ENCODE peak calls at places on chromosomes 7 and 10, in four cellular contexts. Y is brain microvascular endothelial cell, L is WTC11, A is uterus. G is an unnamed sample.

GRCh38 chr10:117094856-117095255 is 43.2 kb downstream of the VAX1 start:
- DNase-seq in A (no peak), L (no peak), Y (no peak), G (no peak)

GRCh38 chr10:62640386-62640785 is 164.1 kb upstream of the ADO start:
- DNase-seq in Y (no peak), A (no peak), L (no peak), G (no peak)

GRCh38 chr7:1961776-1962276 is 270.9 kb downstream of the MAD1L1 start:
- DNase-seq in L (no peak), Y (peak), A (no peak), G (no peak)

GRCh38 chr7:1085266-1085665 is 2.6 kb upstream of the GPER1 start:
- DNase-seq in A (no peak), Y (no peak), L (no peak), G (no peak)

GRCh38 chr10:103560886-103561285 is 67.4 kb downstream of the NEURL1 start:
- DNase-seq in A (no peak), Y (no peak), L (no peak), G (no peak)

GRCh38 chr7:155836216-155837125 is 24.2 kb upstream of the SHH start:
- DNase-seq in L (no peak), Y (no peak), A (no peak), G (no peak)

GRCh38 chr7:124460555-124460954 is 305.0 kb downstream of the GPR37 start:
- DNase-seq in A (no peak), L (no peak), Y (no peak), G (no peak)

GRCh38 chr10:118635674-118636402 is 40.4 kb upstream of the PRLHR start:
- DNase-seq in A (no peak), L (peak), Y (no peak), G (no peak)

GRCh38 chr7:116182023-116182422 is 28.3 kb upstream of the TES start:
- DNase-seq in Y (no peak), L (peak), A (no peak), G (no peak)

GRCh38 chr7:5492249-5493020 is 68.8 kb upstream of the TNRC18 start:
- DNase-seq in A (no peak), Y (no peak), L (peak), G (no peak)

GRCh38 chr10:83075395-83076072 is 1063.8 kb upstream of the GHITM start:
- DNase-seq in A (no peak), L (no peak), Y (no peak), G (no peak)

GRCh38 chr10:122486396-122487080 is 25.2 kb downstream of the HTRA1 start:
- DNase-seq in Y (no peak), A (no peak), L (no peak), G (no peak)

GRCh38 chr10:122481296-122482056 is 20.1 kb downstream of the HTRA1 start:
- DNase-seq in A (no peak), L (no peak), Y (no peak), G (no peak)

GRCh38 chr10:122487231-122487765 is 25.9 kb downstream of the HTRA1 start:
- DNase-seq in L (no peak), A (no peak), Y (no peak), G (no peak)

GRCh38 chr10:122485670-122486069 is 24.3 kb downstream of the HTRA1 start:
- DNase-seq in A (peak), Y (no peak), L (no peak), G (no peak)

DNA sequence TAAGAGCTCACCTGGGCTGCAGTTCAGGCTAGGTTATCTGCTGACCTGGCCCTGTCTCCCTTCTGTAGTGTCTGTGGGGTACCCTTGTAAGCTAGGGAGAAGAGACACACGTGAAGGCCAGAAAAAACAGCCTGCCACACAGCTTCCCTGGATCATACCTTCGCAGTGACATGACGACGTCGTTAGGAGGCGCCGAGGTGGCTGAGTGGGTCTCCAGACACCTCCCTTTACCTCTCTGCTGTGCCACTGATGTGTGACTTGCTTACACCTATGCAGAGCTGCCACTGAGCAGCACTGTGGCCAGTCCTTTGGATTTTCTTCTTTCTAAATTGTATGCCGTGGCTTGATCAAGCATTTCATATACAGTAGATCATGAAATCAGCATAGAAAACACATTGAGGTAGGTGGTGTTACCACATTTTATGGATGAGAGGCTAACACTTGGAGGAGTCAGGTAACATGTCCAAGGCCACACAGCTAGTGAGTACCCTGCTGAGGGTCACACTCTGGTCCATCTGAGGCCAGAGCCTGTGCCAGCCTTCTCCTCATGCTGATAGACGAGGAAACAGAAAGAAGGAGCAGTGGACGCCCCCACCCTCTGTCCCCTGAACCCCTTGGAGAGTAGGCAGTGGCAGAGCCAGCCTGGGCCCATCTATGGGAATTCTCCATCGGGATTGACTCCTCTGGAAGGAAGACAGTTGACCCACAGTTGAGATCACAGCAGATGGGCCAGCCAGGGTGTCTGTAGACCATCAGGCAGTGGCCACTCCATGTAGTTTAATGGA is 23.1 kb downstream of the HTRA1 start:
- DNase-seq in A (no peak), Y (no peak), L (no peak), G (no peak)
- TF ChIP-seq CTCF in A (no peak), Y (no peak), L (no peak), G (no peak)

DNA sequence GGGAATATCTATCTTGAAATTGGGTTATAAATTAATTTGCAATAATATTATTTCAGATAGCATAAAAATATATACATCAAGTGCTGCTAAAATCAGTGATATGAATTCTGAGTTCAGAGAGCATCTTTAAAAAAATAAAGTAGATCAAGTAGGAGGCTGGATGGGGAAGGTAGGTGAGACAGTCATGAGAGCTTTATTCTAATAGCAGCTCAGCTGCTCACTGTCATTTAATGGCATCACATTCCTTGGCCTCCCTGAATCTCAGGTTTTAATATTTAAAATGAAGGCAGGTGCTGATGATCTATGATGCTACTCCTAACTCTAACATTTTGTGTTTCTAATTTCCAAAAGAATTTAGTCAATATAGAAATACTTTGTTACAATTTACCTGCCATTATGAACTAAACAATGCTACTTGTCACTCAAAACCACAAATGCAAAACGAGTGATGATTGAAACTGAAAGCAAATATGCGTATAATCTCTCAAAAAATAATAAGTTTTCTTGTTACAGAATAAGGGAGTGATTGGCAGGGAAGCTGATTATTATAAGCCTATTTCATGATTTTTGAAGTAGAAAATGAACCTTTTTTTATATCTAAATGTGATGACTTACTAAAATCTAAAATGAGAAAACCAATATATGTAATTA is 147.6 kb upstream of the CSTF2T start:
- DNase-seq in Y (no peak), L (no peak), A (no peak), G (no peak)
- TF ChIP-seq CTCF in Y (no peak), L (no peak), A (no peak), G (no peak)

GRCh38 chr7:30984359-30985107 is 20.8 kb downstream of the GHRHR start:
- DNase-seq in L (peak), Y (no peak), A (no peak), G (no peak)

GRCh38 chr7:30983042-30983913 is 19.5 kb downstream of the GHRHR start:
- DNase-seq in A (peak), L (peak), Y (peak), G (peak)

GRCh38 chr7:30985756-30986155 is 22.0 kb downstream of the GHRHR start:
- DNase-seq in L (no peak), Y (no peak), A (no peak), G (no peak)

GRCh38 chr7:30986331-30986730 is 22.6 kb downstream of the GHRHR start:
- DNase-seq in L (no peak), Y (no peak), A (no peak), G (no peak)

DNA sequence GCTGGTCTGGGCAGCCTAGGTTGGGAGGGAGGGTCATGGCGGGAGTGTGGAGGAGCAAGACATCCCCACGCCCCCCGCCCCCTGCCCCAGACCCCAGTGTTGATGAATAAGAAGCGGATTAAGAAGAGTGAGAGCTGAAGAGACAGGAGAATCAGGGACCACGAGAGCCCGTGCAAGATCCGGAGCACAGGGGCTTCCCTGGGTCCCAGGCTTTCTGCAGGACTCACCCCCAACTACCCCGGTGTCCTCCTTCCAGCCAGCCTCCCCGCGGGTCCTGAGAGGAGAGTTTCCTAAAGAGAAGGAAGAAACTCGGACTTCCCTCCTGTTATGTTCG is 20.1 kb downstream of the GHRHR start:
- DNase-seq in Y (no peak), A (no peak), L (no peak), G (no peak)
- TF ChIP-seq CTCF in Y (no peak), A (no peak), L (no peak), G (no peak)

GRCh38 chr7:8365499-8366110 is 67.8 kb upstream of the NXPH1 start:
- DNase-seq in L (no peak), Y (no peak), A (no peak), G (no peak)
- TF ChIP-seq CTCF in L (no peak), Y (peak), A (no peak), G (no peak)

GRCh38 chr10:49219248-49219647 is 31.1 kb upstream of the TMEM273 start:
- DNase-seq in Y (no peak), L (no peak), A (no peak), G (no peak)

GRCh38 chr10:49220031-49220430 is 31.8 kb upstream of the TMEM273 start:
- DNase-seq in L (no peak), A (no peak), Y (peak), G (no peak)

GRCh38 chr10:49220679-49221078 is 32.5 kb upstream of the TMEM273 start:
- DNase-seq in A (no peak), Y (no peak), L (no peak), G (no peak)

GRCh38 chr10:49217645-49218044 is 29.5 kb upstream of the TMEM273 start:
- DNase-seq in L (no peak), A (no peak), Y (no peak), G (no peak)

DNA sequence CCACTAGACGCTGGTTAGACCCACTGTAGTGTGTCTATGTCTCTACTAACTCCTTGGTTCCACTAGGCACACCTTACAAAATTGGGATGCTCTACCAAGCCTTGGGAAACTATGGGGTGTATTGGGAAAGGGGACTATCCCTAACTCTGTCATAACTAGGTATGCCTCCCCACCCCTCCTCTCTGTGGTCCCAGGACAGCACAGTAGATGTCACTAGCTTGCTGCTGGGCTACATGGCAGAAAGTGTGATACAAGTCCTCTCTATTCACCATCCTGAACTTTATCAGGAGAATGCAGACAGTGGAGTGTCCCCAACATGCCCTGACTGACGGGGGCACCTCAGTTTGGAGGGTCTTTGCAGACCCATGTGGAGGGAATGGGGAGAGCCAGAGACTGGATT is 30.3 kb upstream of the TMEM273 start:
- DNase-seq in Y (no peak), A (no peak), L (no peak), G (no peak)
- TF ChIP-seq CTCF in Y (no peak), A (no peak), L (no peak), G (peak)

GRCh38 chr7:136911362-136911761 is 42.9 kb downstream of the CHRM2 start:
- DNase-seq in L (no peak), A (no peak), Y (peak), G (no peak)
- TF ChIP-seq CTCF in L (no peak), A (no peak), Y (peak), G (no peak)

GRCh38 chr7:50369408-50370026 is 65.0 kb downstream of the IKZF1 start:
- DNase-seq in Y (no peak), A (no peak), L (no peak), G (no peak)
- TF ChIP-seq CTCF in Y (peak), A (no peak), L (peak), G (peak)

G was measured in psoas muscle.